ENCODE peak calls at places on chromosomes 7 and 10, in nine cellular contexts. B is fibroblast of lung; C is hippocampal formation; K is GM20000; O is activated naive CD4-positive, alpha-beta T cell treated with Interleukin-2 at 50 U/mL for 16 hours; N is tibial artery; D is C1 segment of cervical spinal cord; H is left colon; A is effector CD4-positive, alpha-beta T cell. Z is an unnamed sample.

GRCh38 chr10:66836057-66836456 is 89.8 kb upstream of the LRRTM3 start:
- DNase-seq in D (no peak), B (peak; percentile 92), N (no peak), H (no peak), O (no peak), A (no peak), C (no peak), K (no peak), Z (peak; percentile 75)

GRCh38 chr10:42983595-42983990 is 93.3 kb upstream of the RET start:
- DNase-seq in K (no peak), H (no peak), D (no peak), C (no peak), B (no peak), A (no peak), O (no peak), N (no peak), Z (no peak)

GRCh38 chr7:83937930-83938329 is 256.7 kb downstream of the SEMA3A start:
- DNase-seq in B (no peak), C (no peak), H (peak; percentile 4), O (no peak), A (no peak), K (no peak), N (no peak), D (no peak), Z (no peak)

GRCh38 chr10:61140765-61141392 is 196.9 kb upstream of the RHOBTB1 start:
- DNase-seq in C (peak; percentile 86), H (no peak), D (no peak), B (peak; percentile 57), A (no peak), N (no peak), K (peak; percentile 17), O (no peak), Z (peak; percentile 69)

GRCh38 chr10:16583382-16583781 is 61.7 kb upstream of the C1QL3 start:
- DNase-seq in H (no peak), O (no peak), A (no peak), N (no peak), C (no peak), B (no peak), D (no peak), K (no peak), Z (no peak)

GRCh38 chr7:134613623-134614347 is 32.9 kb upstream of the BPGM start:
- DNase-seq in K (no peak), A (no peak), H (no peak), D (no peak), B (peak; percentile 99), C (no peak), N (peak; percentile 66), O (no peak), Z (peak; percentile 62)

GRCh38 chr7:123712619-123713018 is 36.2 kb downstream of the WASL start:
- DNase-seq in A (no peak), D (no peak), B (peak; percentile 87), H (no peak), N (no peak), K (no peak), C (no peak), O (no peak), Z (peak; percentile 38)

GRCh38 chr10:126663328-126663727 is 7.2 kb downstream of the C10orf90 start:
- DNase-seq in C (peak; percentile 95), N (peak; percentile 79), A (no peak), B (peak; percentile 98), O (peak; percentile 29), D (no peak), K (no peak), H (no peak), Z (peak; percentile 89)

GRCh38 chr7:7793921-7794320 is 75.5 kb upstream of the RPA3 start:
- DNase-seq in N (no peak), B (no peak), C (no peak), A (no peak), O (no peak), D (no peak), K (no peak), H (no peak), Z (no peak)

GRCh38 chr7:23058412-23059096 is 44.6 kb upstream of the HYCC1 start:
- DNase-seq in O (no peak), B (no peak), A (no peak), H (no peak), D (no peak), N (no peak), K (no peak), C (peak; percentile 8), Z (no peak)

GRCh38 chr7:157551325-157552070 is 214.7 kb downstream of the DNAJB6 start:
- DNase-seq in B (no peak), H (no peak), D (no peak), C (no peak), K (no peak), O (no peak), N (peak; percentile 2), A (no peak), Z (no peak)

GRCh38 chr10:4549254-4549653 is 276.8 kb upstream of the AKR1E2 start:
- DNase-seq in C (no peak), H (no peak), N (no peak), D (no peak), O (no peak), B (peak; percentile 5), A (no peak), K (no peak), Z (peak; percentile 20)

GRCh38 chr10:1939016-1939415 is 201.7 kb upstream of the ADARB2 start:
- DNase-seq in K (no peak), B (no peak), N (no peak), C (no peak), D (no peak), O (peak; percentile 85), A (no peak), H (no peak), Z (no peak)

GRCh38 chr7:130560972-130561371 is 69.1 kb downstream of the MEST start:
- DNase-seq in H (no peak), B (peak; percentile 26), A (no peak), O (no peak), D (no peak), N (no peak), C (no peak), K (peak; percentile 62), Z (peak; percentile 71)

GRCh38 chr10:70120417-70120816 is 12.2 kb downstream of the AIFM2 start:
- DNase-seq in C (no peak), B (no peak), K (no peak), D (no peak), O (no peak), A (no peak), N (no peak), H (no peak), Z (no peak)

GRCh38 chr10:110286841-110287240 is 17.9 kb downstream of the SMNDC1 start:
- DNase-seq in H (no peak), A (no peak), B (no peak), C (no peak), K (no peak), N (no peak), O (no peak), D (no peak), Z (no peak)

GRCh38 chr7:69640925-69641594 is 42.8 kb downstream of the AUTS2 start:
- DNase-seq in C (no peak), N (no peak), B (no peak), O (no peak), A (no peak), K (no peak), H (no peak), D (no peak), Z (no peak)

GRCh38 chr7:777679-778078 is 50.6 kb upstream of the PRKAR1B start:
- DNase-seq in A (no peak), K (no peak), C (no peak), H (no peak), D (no peak), O (no peak), B (no peak), N (no peak), Z (no peak)

GRCh38 chr7:135672560-135673359 is 10.4 kb downstream of the STMP1 start:
- DNase-seq in B (peak; percentile 76), D (no peak), K (peak; percentile 47), O (no peak), H (no peak), A (no peak), C (peak; percentile 51), N (no peak), Z (peak; percentile 83)

GRCh38 chr10:103703941-103704919 is 151.1 kb downstream of the SH3PXD2A start:
- DNase-seq in O (no peak), A (no peak), N (no peak), C (no peak), B (no peak), D (peak; percentile 68), K (no peak), H (no peak), Z (no peak)

GRCh38 chr10:58896229-58896628 is 280.2 kb upstream of the PHYHIPL start:
- DNase-seq in A (no peak), D (no peak), B (no peak), N (no peak), O (no peak), C (no peak), H (no peak), K (no peak), Z (no peak)

GRCh38 chr7:116487907-116488521 is 11.5 kb upstream of the CAV2 start:
- DNase-seq in D (no peak), N (no peak), A (no peak), K (no peak), C (no peak), B (no peak), H (no peak), O (no peak), Z (no peak)

GRCh38 chr10:36534471-36535002 is 590.9 kb upstream of the ANKRD30A start:
- DNase-seq in C (no peak), O (no peak), H (no peak), A (no peak), K (no peak), B (peak; percentile 84), D (no peak), N (no peak), Z (peak; percentile 93)

GRCh38 chr10:30456262-30456661 is 22.3 kb downstream of the MAP3K8 start:
- DNase-seq in K (peak; percentile 44), N (peak; percentile 32), H (peak; percentile 33), C (no peak), B (no peak), A (peak; percentile 18), O (peak; percentile 13), D (no peak), Z (no peak)

GRCh38 chr7:18087031-18087686 is 59.5 kb upstream of the PRPS1L1 start:
- DNase-seq in B (peak; percentile 25), D (peak; percentile 70), N (no peak), H (peak; percentile 5), C (no peak), A (no peak), O (no peak), K (peak; percentile 23), Z (no peak)

GRCh38 chr7:16465469-16466086 is at the start of gene SOSTDC1:
- DNase-seq in N (no peak), H (peak; percentile 47), O (no peak), D (no peak), A (no peak), B (peak; percentile 24), K (no peak), C (no peak), Z (no peak)

GRCh38 chr7:101108961-101109360 is 17.9 kb upstream of the SERPINE1 start:
- DNase-seq in N (no peak), D (no peak), C (no peak), H (no peak), B (no peak), O (no peak), A (no peak), K (no peak), Z (no peak)

GRCh38 chr10:72625276-72625607 is 637 bp downstream of the MICU1 start:
- DNase-seq in C (no peak), O (no peak), B (no peak), K (no peak), D (no peak), N (no peak), A (no peak), H (no peak), Z (no peak)

GRCh38 chr10:114473776-114474175 is 69.5 kb upstream of the AFAP1L2 start:
- DNase-seq in D (no peak), O (no peak), N (no peak), B (no peak), A (no peak), H (no peak), K (no peak), C (no peak), Z (no peak)

GRCh38 chr7:7996568-7996967 is 28.0 kb downstream of the GLCCI1 start:
- DNase-seq in O (no peak), A (no peak), D (peak; percentile 89), K (no peak), B (peak; percentile 65), H (no peak), N (no peak), C (no peak), Z (peak; percentile 59)

GRCh38 chr7:2566890-2567662 is 8.3 kb downstream of the IQCE start:
- DNase-seq in C (no peak), N (no peak), H (peak; percentile 50), O (peak; percentile 38), K (peak; percentile 58), A (no peak), D (no peak), B (no peak), Z (no peak)

Z was measured in H4.